ENCODE peak calls at places on chromosomes 6 and 20, in nine cellular contexts. C is IMR-90, Y is GM23248, Q is uterus, M is right atrium auricular region, U is HCT116, W is Peyer's patch, H is PC-3, Z is hepatocyte. B is an unnamed sample.

GRCh38 chr6:170111816-170112582 is 178.9 kb downstream of the DLL1 start:
- DNase-seq in C (no peak), Y (no peak), Q (peak; percentile 10), M (no peak), U (no peak), W (peak; percentile 26), H (no peak), Z (no peak), B (peak; percentile 47)

GRCh38 chr20:49786671-49787370 is 25.8 kb upstream of the SLC9A8 start:
- DNase-seq in C (peak; percentile 20), Y (peak; percentile 64), Q (no peak), M (no peak), U (no peak), W (no peak), H (peak; percentile 63), Z (no peak), B (no peak)

GRCh38 chr6:137692806-137693205 is 174.3 kb upstream of the TNFAIP3 start:
- DNase-seq in C (peak; percentile 56), Y (peak; percentile 63), Q (no peak), M (no peak), U (no peak), W (no peak), H (peak; percentile 21), Z (no peak), B (no peak)

GRCh38 chr6:73537677-73538076 is 16.8 kb upstream of the EEF1A1 start:
- DNase-seq in C (no peak), Y (no peak), Q (no peak), M (no peak), U (no peak), W (no peak), H (no peak), Z (no peak), B (no peak)

GRCh38 chr6:15359335-15359862 is 113.5 kb downstream of the JARID2 start:
- DNase-seq in C (peak; percentile 78), Y (peak; percentile 49), Q (peak; percentile 19), M (no peak), U (no peak), W (no peak), H (no peak), Z (no peak), B (no peak)

GRCh38 chr6:159098636-159099106 is 53.9 kb upstream of the TAGAP start:
- DNase-seq in C (no peak), Y (no peak), Q (no peak), M (peak; percentile 40), U (no peak), W (no peak), H (no peak), Z (no peak), B (no peak)

GRCh38 chr20:57460781-57461465 is 64.0 kb downstream of the CTCFL start:
- DNase-seq in C (no peak), Y (no peak), Q (no peak), M (no peak), U (no peak), W (no peak), H (no peak), Z (no peak), B (no peak)

GRCh38 chr6:38987503-38987902 is 61.1 kb upstream of the GLP1R start:
- DNase-seq in C (no peak), Y (no peak), Q (no peak), M (no peak), U (no peak), W (no peak), H (no peak), Z (no peak), B (no peak)

GRCh38 chr6:15378864-15379263 is 133.0 kb downstream of the JARID2 start:
- DNase-seq in C (peak; percentile 28), Y (no peak), Q (no peak), M (no peak), U (no peak), W (no peak), H (no peak), Z (no peak), B (no peak)

GRCh38 chr6:121573466-121573865 is 138.0 kb downstream of the GJA1 start:
- DNase-seq in C (no peak), Y (peak; percentile 29), Q (no peak), M (no peak), U (no peak), W (no peak), H (no peak), Z (no peak), B (no peak)

GRCh38 chr6:33329058-33329457 is 11.5 kb upstream of the ZBTB22 start:
- DNase-seq in C (no peak), Y (no peak), Q (no peak), M (no peak), U (no peak), W (no peak), H (peak; percentile 24), Z (no peak), B (no peak)

GRCh38 chr6:135008072-135008940 is 46.3 kb downstream of the HBS1L start:
- DNase-seq in C (no peak), Y (no peak), Q (no peak), M (no peak), U (no peak), W (no peak), H (no peak), Z (peak; percentile 45), B (no peak)

DNA sequence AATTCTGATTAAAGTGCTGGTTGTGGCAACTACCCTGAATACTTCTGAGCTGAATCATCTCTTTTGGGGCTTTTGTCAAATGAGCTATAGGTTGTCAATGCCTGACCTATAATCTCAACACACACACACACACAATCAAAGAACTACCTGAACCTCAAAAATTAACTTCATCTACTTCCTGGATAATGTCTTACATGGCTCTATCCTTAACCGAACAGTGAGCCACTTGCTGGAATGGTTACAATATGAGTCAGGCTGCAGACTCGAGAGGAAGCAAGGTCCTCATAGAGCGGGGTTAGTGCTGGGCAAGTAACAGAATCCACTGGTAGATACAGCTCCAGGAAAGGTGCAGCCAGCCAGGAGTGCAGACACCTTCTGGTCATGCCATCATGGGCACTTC is 70.6 kb upstream of the DST start:
- DNase-seq in C (peak; percentile 89), Y (peak; percentile 93), Q (peak; percentile 25), M (peak; percentile 68), U (peak; percentile 77), W (no peak), H (peak; percentile 92), Z (peak; percentile 63), B (peak; percentile 54)
- H3K4me1 ChIP-seq in C (peaks cover 26% of the 10 kb centered on the region), Y (peaks cover 74% of the 10 kb centered on the region), Q (no peaks in the 10 kb centered on the region), M (no peaks in the 10 kb centered on the region), U (peaks cover 91% of the 10 kb centered on the region), W (no peaks in the 10 kb centered on the region), H (peaks cover 61% of the 10 kb centered on the region), Z (peaks cover 22% of the 10 kb centered on the region), B (peaks cover 24% of the 10 kb centered on the region)

GRCh38 chr6:75156186-75156878 is 49.5 kb downstream of the COL12A1 start:
- DNase-seq in C (no peak), Y (no peak), Q (no peak), M (no peak), U (no peak), W (no peak), H (no peak), Z (no peak), B (no peak)
- H3K4me3 ChIP-seq in C (no peak overlapping the region), Y (no peak overlapping the region), Q (no peak overlapping the region), M (no peak overlapping the region), U (no peak overlapping the region), W (no peak overlapping the region), H (no peak overlapping the region), Z (no peak overlapping the region), B (no peak overlapping the region)

GRCh38 chr6:3383525-3383924 is 73.3 kb downstream of the SLC22A23 start:
- DNase-seq in C (peak; percentile 72), Y (peak; percentile 68), Q (no peak), M (no peak), U (peak; percentile 57), W (peak; percentile 58), H (peak; percentile 85), Z (peak; percentile 86), B (no peak)

GRCh38 chr6:3384346-3385143 is 72.3 kb downstream of the SLC22A23 start:
- DNase-seq in C (no peak), Y (no peak), Q (no peak), M (no peak), U (no peak), W (no peak), H (no peak), Z (no peak), B (no peak)

GRCh38 chr6:3385660-3386151 is 71.1 kb downstream of the SLC22A23 start:
- DNase-seq in C (no peak), Y (peak; percentile 51), Q (no peak), M (no peak), U (peak; percentile 66), W (no peak), H (no peak), Z (no peak), B (peak; percentile 69)

GRCh38 chr6:3388786-3389185 is 68.1 kb downstream of the SLC22A23 start:
- DNase-seq in C (no peak), Y (no peak), Q (no peak), M (no peak), U (no peak), W (no peak), H (no peak), Z (no peak), B (no peak)

DNA sequence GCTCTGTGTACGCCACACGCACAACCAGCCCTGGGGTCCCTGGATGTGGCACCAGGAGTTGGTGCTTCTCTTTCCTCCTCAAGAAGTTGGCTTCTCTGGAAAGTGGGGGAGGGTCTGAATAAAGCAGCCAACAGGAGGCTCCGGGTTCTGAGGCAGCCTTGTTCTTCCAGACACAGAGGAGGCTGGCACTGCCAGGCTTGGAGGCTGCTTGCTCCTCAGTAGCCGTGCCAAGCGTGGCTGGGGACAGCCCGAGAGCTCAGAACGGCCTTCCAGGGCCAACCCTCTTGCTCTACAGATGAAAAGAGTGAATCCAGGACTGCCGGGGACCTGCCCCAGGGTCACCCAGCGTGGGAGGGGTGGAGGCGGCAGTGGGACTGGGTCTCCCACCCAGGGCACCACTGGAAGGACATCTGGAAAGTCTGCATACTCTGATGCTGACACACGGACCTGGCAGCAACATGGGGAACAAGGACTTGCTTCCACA is 70.4 kb downstream of the SLC22A23 start:
- DNase-seq in C (no peak), Y (no peak), Q (no peak), M (no peak), U (no peak), W (no peak), H (no peak), Z (no peak), B (no peak)
- H3K4me1 ChIP-seq in C (peaks cover 2% of the 10 kb centered on the region), Y (peaks cover 44% of the 10 kb centered on the region), Q (no peaks in the 10 kb centered on the region), M (no peaks in the 10 kb centered on the region), U (peaks cover 80% of the 10 kb centered on the region), W (no peaks in the 10 kb centered on the region), H (peaks cover 45% of the 10 kb centered on the region), Z (peaks cover 39% of the 10 kb centered on the region), B (peaks cover 15% of the 10 kb centered on the region)

GRCh38 chr20:51093240-51093763 is 70.4 kb upstream of the KCNG1 start:
- DNase-seq in C (no peak), Y (no peak), Q (no peak), M (no peak), U (no peak), W (no peak), H (peak; percentile 70), Z (no peak), B (no peak)

GRCh38 chr20:51091564-51092195 is 68.8 kb upstream of the KCNG1 start:
- DNase-seq in C (no peak), Y (no peak), Q (no peak), M (no peak), U (no peak), W (no peak), H (no peak), Z (no peak), B (no peak)

GRCh38 chr20:51094221-51094620 is 71.3 kb upstream of the KCNG1 start:
- DNase-seq in C (no peak), Y (peak; percentile 23), Q (no peak), M (no peak), U (no peak), W (no peak), H (no peak), Z (no peak), B (no peak)

GRCh38 chr20:51089840-51090239 is 66.9 kb upstream of the KCNG1 start:
- DNase-seq in C (no peak), Y (no peak), Q (no peak), M (no peak), U (no peak), W (no peak), H (no peak), Z (no peak), B (no peak)

GRCh38 chr20:51092238-51092822 is 69.4 kb upstream of the KCNG1 start:
- DNase-seq in C (no peak), Y (no peak), Q (no peak), M (no peak), U (no peak), W (no peak), H (no peak), Z (no peak), B (no peak)
- H3K4me3 ChIP-seq in C (no peak overlapping the region), Y (no peak overlapping the region), Q (no peak overlapping the region), M (no peak overlapping the region), U (no peak overlapping the region), W (no peak overlapping the region), H (peak overlapping the region; percentile 19), Z (no peak overlapping the region), B (no peak overlapping the region)